ENCODE peak calls at places on chromosomes 7 and 10, in seven cellular contexts. Q, C, F, P, Y, W and K are unnamed samples.

GRCh38 chr7:16129431-16130126 is 291.8 kb downstream of the CRPPA start:
- DNase-seq in Q (no peak), C (no peak), F (no peak), P (peak), Y (peak), W (no peak), K (no peak)

GRCh38 chr10:1550291-1550595 is 187.1 kb downstream of the ADARB2 start:
- DNase-seq in Q (no peak), C (no peak), F (no peak), P (no peak), Y (no peak), W (no peak), K (no peak)

GRCh38 chr10:58511765-58512469 is 755 bp upstream of the BICC1 start:
- DNase-seq in Q (no peak), C (peak), F (peak), P (no peak), Y (peak), W (no peak), K (peak)

GRCh38 chr10:44974628-44975431 is 3.8 kb downstream of the DEPP1 start:
- DNase-seq in Q (no peak), C (peak), F (peak), P (peak), Y (peak), W (peak), K (peak)

GRCh38 chr7:96285579-96285978 is 36.3 kb downstream of the SLC25A13 start:
- DNase-seq in Q (no peak), C (no peak), F (no peak), P (no peak), Y (no peak), W (no peak), K (no peak)

GRCh38 chr7:148540041-148540738 is 50.4 kb upstream of the C7orf33 start:
- DNase-seq in Q (no peak), C (no peak), F (no peak), P (peak), Y (peak), W (no peak), K (no peak)

GRCh38 chr7:122803323-122803722 is 82.9 kb downstream of the CADPS2 start:
- DNase-seq in Q (no peak), C (no peak), F (no peak), P (peak), Y (peak), W (no peak), K (no peak)

GRCh38 chr7:114715907-114716306 is 206.0 kb upstream of the MDFIC start:
- DNase-seq in Q (no peak), C (no peak), F (no peak), P (no peak), Y (no peak), W (no peak), K (no peak)

GRCh38 chr7:96414931-96415292 is 93.0 kb upstream of the SLC25A13 start:
- DNase-seq in Q (no peak), C (no peak), F (no peak), P (peak), Y (peak), W (peak), K (no peak)

GRCh38 chr7:105452085-105452484 is 63.4 kb upstream of the SRPK2 start:
- DNase-seq in Q (no peak), C (no peak), F (no peak), P (no peak), Y (no peak), W (no peak), K (no peak)

GRCh38 chr7:30657131-30657530 is 25.1 kb downstream of the CRHR2 start:
- DNase-seq in Q (no peak), C (no peak), F (peak), P (no peak), Y (no peak), W (no peak), K (no peak)

GRCh38 chr7:76409537-76409936 is at the start of gene SSC4D:
- DNase-seq in Q (no peak), C (no peak), F (no peak), P (no peak), Y (no peak), W (no peak), K (no peak)

DNA sequence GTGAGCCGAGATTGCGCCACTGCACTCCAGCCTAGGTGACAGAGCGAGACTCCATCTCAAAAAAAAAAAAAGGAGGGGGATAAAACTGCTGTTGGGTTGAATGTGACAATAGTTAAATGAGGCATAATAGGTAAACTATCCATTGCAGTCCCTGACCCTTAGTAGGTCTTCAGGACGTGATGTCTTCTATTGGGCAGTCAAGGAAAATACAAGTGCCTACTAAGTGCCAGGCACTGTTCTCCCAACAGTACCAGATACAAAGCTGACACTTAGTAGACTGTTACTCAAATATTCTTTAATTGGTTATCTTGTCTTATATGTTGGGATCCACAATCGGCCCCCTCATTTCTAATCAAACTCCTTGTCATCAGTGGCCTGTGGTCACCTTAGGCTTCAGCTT is 27.1 kb upstream of the ACSL5 start:
- DNase-seq in Q (no peak), C (no peak), F (no peak), P (no peak), Y (no peak), W (no peak), K (no peak)
- TF ChIP-seq POLR2A in Q (no peak), C (no peak), F (no peak), P (no peak), Y (no peak), W (no peak), K (no peak)

GRCh38 chr7:42493436-42494198 is 256.6 kb upstream of the GLI3 start:
- DNase-seq in Q (peak), C (peak), F (peak), P (no peak), Y (peak), W (peak), K (peak)
- TF ChIP-seq POLR2A in Q (no peak), C (no peak), F (no peak), P (no peak), Y (no peak), W (no peak), K (no peak)

GRCh38 chr10:5448333-5449048 is 36.1 kb downstream of the NET1 start:
- DNase-seq in Q (no peak), C (no peak), F (no peak), P (no peak), Y (no peak), W (no peak), K (no peak)

GRCh38 chr10:5449227-5449626 is 36.9 kb downstream of the NET1 start:
- DNase-seq in Q (no peak), C (no peak), F (no peak), P (no peak), Y (no peak), W (no peak), K (no peak)

GRCh38 chr10:5447071-5447470 is 34.7 kb downstream of the NET1 start:
- DNase-seq in Q (no peak), C (no peak), F (no peak), P (no peak), Y (no peak), W (no peak), K (no peak)

GRCh38 chr10:5446390-5446926 is 34.1 kb downstream of the NET1 start:
- DNase-seq in Q (peak), C (peak), F (peak), P (peak), Y (peak), W (peak), K (peak)

GRCh38 chr10:5447611-5448071 is 35.3 kb downstream of the NET1 start:
- DNase-seq in Q (no peak), C (no peak), F (no peak), P (no peak), Y (no peak), W (no peak), K (no peak)
- TF ChIP-seq POLR2A in Q (no peak), C (no peak), F (no peak), P (no peak), Y (no peak), W (peak), K (no peak)

DNA sequence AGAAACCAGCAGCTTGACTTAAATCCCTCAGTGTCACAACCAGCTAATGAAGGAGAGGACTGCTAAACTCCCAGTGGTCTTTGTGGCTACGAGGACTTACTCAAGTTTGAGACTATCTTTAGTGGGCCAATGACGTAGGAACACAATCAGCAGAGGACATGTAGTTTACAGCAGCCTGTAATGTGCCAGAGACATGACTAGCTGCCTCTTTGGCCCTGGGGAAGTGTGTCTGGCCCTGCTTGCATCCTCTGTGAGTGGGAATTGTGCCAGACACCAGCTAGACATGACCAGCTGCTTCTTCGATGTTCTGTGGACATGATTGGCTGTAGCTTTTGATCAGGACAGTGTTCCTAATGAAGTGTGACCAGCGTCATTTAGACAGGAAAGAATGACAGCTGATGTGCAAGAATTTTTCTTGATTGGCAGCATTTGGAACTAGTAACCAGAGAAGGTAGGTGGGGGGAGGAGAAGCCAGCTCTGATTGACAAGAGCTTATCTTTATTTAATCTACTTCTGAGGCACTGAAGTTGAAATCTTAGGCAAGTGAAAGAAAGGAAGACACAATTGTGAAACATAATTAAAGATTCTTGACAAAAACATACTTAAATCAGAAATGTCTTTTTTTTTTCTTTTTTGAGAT is 141.8 kb downstream of the AUTS2 start:
- DNase-seq in Q (no peak), C (no peak), F (peak), P (no peak), Y (no peak), W (no peak), K (peak)
- TF ChIP-seq POLR2A in Q (no peak), C (no peak), F (no peak), P (no peak), Y (no peak), W (no peak), K (no peak)

GRCh38 chr10:63267414-63268138 is 134.4 kb downstream of the NRBF2 start:
- DNase-seq in Q (no peak), C (no peak), F (no peak), P (peak), Y (peak), W (peak), K (no peak)
- TF ChIP-seq POLR2A in Q (no peak), C (no peak), F (no peak), P (no peak), Y (no peak), W (peak), K (no peak)

GRCh38 chr7:29478687-29479086 is 84.9 kb upstream of the PRR15 start:
- DNase-seq in Q (no peak), C (no peak), F (no peak), P (no peak), Y (no peak), W (no peak), K (no peak)

GRCh38 chr7:29479606-29480200 is 83.9 kb upstream of the PRR15 start:
- DNase-seq in Q (peak), C (no peak), F (no peak), P (no peak), Y (no peak), W (no peak), K (no peak)

GRCh38 chr7:29482056-29482455 is 81.6 kb upstream of the PRR15 start:
- DNase-seq in Q (peak), C (no peak), F (no peak), P (no peak), Y (no peak), W (no peak), K (no peak)

GRCh38 chr7:29480934-29481625 is 82.6 kb upstream of the PRR15 start:
- DNase-seq in Q (peak), C (no peak), F (no peak), P (no peak), Y (no peak), W (no peak), K (no peak)

GRCh38 chr7:29480456-29480855 is 83.2 kb upstream of the PRR15 start:
- DNase-seq in Q (peak), C (no peak), F (no peak), P (no peak), Y (no peak), W (peak), K (no peak)
- TF ChIP-seq POLR2A in Q (no peak), C (no peak), F (no peak), P (no peak), Y (no peak), W (no peak), K (no peak)

DNA sequence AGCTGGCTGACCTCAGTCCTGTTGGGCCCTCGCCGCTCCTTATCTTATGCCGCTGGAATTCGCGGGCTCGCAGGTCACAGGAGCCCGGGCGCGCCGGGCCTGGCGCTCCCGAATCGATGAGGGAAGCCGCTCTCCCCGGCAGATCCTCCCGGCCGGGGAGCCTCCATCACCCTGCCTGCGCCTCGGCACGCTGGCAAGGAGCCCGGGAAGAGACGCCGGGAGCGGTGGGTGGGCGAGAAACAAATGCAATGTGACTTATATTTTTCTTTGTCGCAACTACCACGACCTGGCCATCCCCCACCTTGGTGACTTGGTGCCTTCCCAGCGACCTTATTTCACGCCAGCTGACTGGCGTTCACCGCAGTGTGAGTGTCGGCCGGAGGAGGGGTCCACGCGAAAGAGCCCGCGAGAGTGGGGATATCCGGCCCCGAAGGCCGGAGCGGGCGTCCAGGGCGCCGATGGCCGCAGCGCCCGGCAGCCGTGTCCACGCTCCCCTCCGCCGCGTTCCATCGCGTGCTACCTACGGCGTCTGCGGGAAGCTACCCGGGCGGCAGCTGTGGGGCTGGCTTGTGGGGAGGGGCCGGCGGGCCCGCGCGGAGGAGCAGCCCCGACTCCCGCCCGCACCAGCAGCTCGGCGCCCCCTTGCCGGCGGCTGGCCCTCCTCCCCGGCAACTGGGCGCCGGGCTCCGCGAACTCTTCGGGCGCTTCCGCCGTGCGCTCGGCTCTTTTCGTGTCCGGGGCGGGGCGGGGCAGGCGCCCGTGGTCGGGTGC is 494 bp upstream of the BMPR1A start:
- DNase-seq in Q (peak), C (peak), F (peak), P (peak), Y (peak), W (peak), K (peak)
- TF ChIP-seq POLR2A in Q (peak), C (peak), F (peak), P (peak), Y (peak), W (peak), K (no peak)